ENCODE peak calls at places on chromosomes 5 and 9, in seven cellular contexts. P is IMR-90, U is lung, T is tibial nerve, V is neural progenitor cell, E is right lobe of liver, M is adrenal gland. F is an unnamed sample.

GRCh38 chr5:149035282-149035882 is 27.5 kb downstream of the SH3TC2 start:
- DNase-seq in P (peak; percentile 83), U (peak; percentile 77), T (peak; percentile 76), V (peak; percentile 77), E (peak; percentile 69), M (peak; percentile 66), F (peak; percentile 81)

GRCh38 chr9:137757613-137758029 is 120.0 kb upstream of the CACNA1B start:
- DNase-seq in P (peak; percentile 86), U (no peak), T (no peak), V (no peak), E (no peak), M (no peak), F (no peak)

GRCh38 chr9:33425128-33425533 is 22.3 kb downstream of the AQP3 start:
- DNase-seq in P (no peak), U (no peak), T (no peak), V (no peak), E (no peak), M (no peak), F (no peak)

GRCh38 chr9:27377147-27377807 is 80.3 kb upstream of the EQTN start:
- DNase-seq in P (no peak), U (no peak), T (no peak), V (no peak), E (no peak), M (no peak), F (no peak)

GRCh38 chr5:5403736-5404135 is 18.7 kb upstream of the ICE1 start:
- DNase-seq in P (no peak), U (no peak), T (no peak), V (no peak), E (no peak), M (no peak), F (no peak)

GRCh38 chr5:10457682-10458574 is 16.2 kb downstream of the ROPN1L start:
- DNase-seq in P (no peak), U (no peak), T (no peak), V (peak; percentile 49), E (peak; percentile 38), M (no peak), F (no peak)

GRCh38 chr5:81269751-81270686 is 31.4 kb upstream of the ZCCHC9 start:
- DNase-seq in P (no peak), U (no peak), T (no peak), V (peak; percentile 59), E (no peak), M (no peak), F (no peak)

GRCh38 chr9:119227422-119227821 is 141.8 kb downstream of the BRINP1 start:
- DNase-seq in P (no peak), U (no peak), T (no peak), V (no peak), E (no peak), M (no peak), F (no peak)

GRCh38 chr9:113523421-113524141 is 60.1 kb downstream of the RGS3 start:
- DNase-seq in P (no peak), U (peak; percentile 60), T (no peak), V (no peak), E (peak; percentile 50), M (peak; percentile 53), F (no peak)

GRCh38 chr5:87398981-87399616 is 13.6 kb downstream of the CCNH start:
- DNase-seq in P (no peak), U (no peak), T (no peak), V (no peak), E (no peak), M (no peak), F (no peak)

GRCh38 chr9:35232867-35233544 is 71.2 kb downstream of the UNC13B start:
- DNase-seq in P (no peak), U (no peak), T (no peak), V (no peak), E (no peak), M (no peak), F (no peak)

GRCh38 chr5:54254482-54255198 is 55.7 kb downstream of the ARL15 start:
- DNase-seq in P (no peak), U (no peak), T (no peak), V (peak; percentile 8), E (peak; percentile 24), M (peak; percentile 32), F (no peak)

GRCh38 chr5:115435776-115436712 is 108.5 kb downstream of the FEM1C start:
- DNase-seq in P (peak; percentile 50), U (no peak), T (no peak), V (no peak), E (no peak), M (no peak), F (no peak)

GRCh38 chr5:149654893-149655505 is 73.7 kb downstream of the ARHGEF37 start:
- DNase-seq in P (no peak), U (no peak), T (no peak), V (no peak), E (no peak), M (no peak), F (no peak)

GRCh38 chr5:77773734-77774280 is 2.3 kb downstream of the TBCA start:
- DNase-seq in P (no peak), U (no peak), T (no peak), V (peak; percentile 53), E (no peak), M (no peak), F (no peak)

GRCh38 chr5:74641778-74642542 is 1.4 kb upstream of the ENC1 start:
- DNase-seq in P (peak; percentile 87), U (peak; percentile 51), T (peak; percentile 59), V (peak; percentile 55), E (peak; percentile 41), M (peak; percentile 46), F (peak; percentile 65)

GRCh38 chr9:97986466-97986865 is 3.3 kb downstream of the ANP32B start:
- DNase-seq in P (no peak), U (no peak), T (no peak), V (no peak), E (no peak), M (no peak), F (no peak)

GRCh38 chr9:122806661-122807060 is 6.7 kb downstream of the OR1K1 start:
- DNase-seq in P (no peak), U (no peak), T (no peak), V (no peak), E (no peak), M (no peak), F (no peak)

GRCh38 chr5:76402880-76403712 is at the start of gene IQGAP2:
- DNase-seq in P (peak; percentile 34), U (peak; percentile 72), T (peak; percentile 42), V (peak; percentile 87), E (peak; percentile 89), M (peak; percentile 75), F (peak; percentile 91)
- H3K4me1 ChIP-seq in P (no peaks in the 10 kb centered on the region), U (no peaks in the 10 kb centered on the region), T (peaks cover 3% of the 10 kb centered on the region), V (peaks cover 10% of the 10 kb centered on the region), E (no peaks in the 10 kb centered on the region), M (peaks cover 37% of the 10 kb centered on the region), F (peaks cover 27% of the 10 kb centered on the region)

GRCh38 chr5:151066920-151067319 is 13.9 kb downstream of the TNIP1 start:
- DNase-seq in P (no peak), U (no peak), T (no peak), V (no peak), E (no peak), M (no peak), F (no peak)

GRCh38 chr5:151065609-151066008 is 15.2 kb downstream of the TNIP1 start:
- DNase-seq in P (no peak), U (no peak), T (no peak), V (no peak), E (no peak), M (no peak), F (no peak)

GRCh38 chr5:151063590-151063989 is 17.2 kb downstream of the TNIP1 start:
- DNase-seq in P (no peak), U (no peak), T (no peak), V (no peak), E (no peak), M (peak; percentile 58), F (no peak)

GRCh38 chr5:151063136-151063544 is 17.7 kb downstream of the TNIP1 start:
- DNase-seq in P (peak; percentile 87), U (no peak), T (peak; percentile 50), V (no peak), E (no peak), M (peak; percentile 91), F (no peak)

DNA sequence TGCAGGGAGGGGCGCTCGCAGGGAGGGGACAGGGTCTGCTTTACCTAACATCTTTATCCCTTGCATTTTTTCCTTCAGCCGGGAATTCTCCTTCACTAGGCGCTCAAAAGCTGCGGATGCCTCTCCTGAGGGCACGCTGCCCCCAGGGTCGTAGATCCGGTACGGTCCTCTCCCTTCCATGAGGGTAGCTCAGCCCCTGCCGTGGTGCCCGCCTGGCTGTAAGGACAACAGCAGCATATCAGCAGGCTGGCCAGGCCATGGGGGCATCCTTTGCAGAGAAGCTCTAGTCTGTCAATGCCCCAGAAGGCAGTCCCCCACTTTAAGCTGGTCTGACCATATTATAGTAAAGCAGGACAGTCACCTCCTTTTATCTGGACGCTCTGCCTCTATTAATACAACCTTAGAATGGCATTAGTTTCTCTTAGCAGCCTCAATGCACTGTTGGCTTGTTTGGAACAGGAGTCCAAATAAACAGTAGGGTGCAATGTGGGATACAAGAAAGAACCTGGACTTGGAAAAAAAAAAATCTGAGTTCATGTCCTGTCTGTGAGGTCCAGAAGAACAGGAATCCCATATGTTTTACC is 15.8 kb downstream of the TNIP1 start:
- DNase-seq in P (no peak), U (no peak), T (no peak), V (no peak), E (no peak), M (no peak), F (no peak)
- H3K4me1 ChIP-seq in P (peaks cover 40% of the 10 kb centered on the region), U (peaks cover 71% of the 10 kb centered on the region), T (peaks cover 64% of the 10 kb centered on the region), V (no peaks in the 10 kb centered on the region), E (peaks cover 11% of the 10 kb centered on the region), M (peaks cover 70% of the 10 kb centered on the region), F (peaks cover 9% of the 10 kb centered on the region)

GRCh38 chr5:132458651-132459030 is 31.9 kb downstream of the IRF1 start:
- DNase-seq in P (peak; percentile 75), U (no peak), T (no peak), V (no peak), E (no peak), M (no peak), F (no peak)

GRCh38 chr5:132457371-132458225 is 33.0 kb downstream of the IRF1 start:
- DNase-seq in P (peak; percentile 89), U (no peak), T (peak; percentile 50), V (no peak), E (no peak), M (peak; percentile 35), F (no peak)

GRCh38 chr5:132459031-132459982 is 31.3 kb downstream of the IRF1 start:
- DNase-seq in P (peak; percentile 75), U (peak; percentile 48), T (no peak), V (no peak), E (no peak), M (peak; percentile 25), F (no peak)

GRCh38 chr5:132456553-132457361 is 33.8 kb downstream of the IRF1 start:
- DNase-seq in P (no peak), U (peak; percentile 66), T (peak; percentile 60), V (no peak), E (peak; percentile 76), M (peak; percentile 73), F (peak; percentile 64)

DNA sequence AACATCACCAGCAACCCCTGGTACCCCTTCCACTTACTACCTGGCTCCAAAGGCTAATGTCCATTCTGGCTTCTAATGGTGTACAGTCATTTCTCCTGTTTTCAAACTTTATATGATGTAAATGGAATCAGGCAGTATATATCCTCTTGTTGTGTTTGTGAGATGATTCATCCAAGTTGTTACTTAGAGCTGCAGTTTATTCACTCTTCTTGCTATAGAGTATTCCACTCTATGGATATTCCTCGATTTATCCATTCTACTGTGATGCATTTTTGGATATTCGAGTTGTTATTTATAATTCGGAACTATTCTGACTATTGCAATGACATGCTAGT is 32.4 kb downstream of the IRF1 start:
- DNase-seq in P (peak; percentile 68), U (no peak), T (no peak), V (no peak), E (no peak), M (no peak), F (no peak)
- H3K4me1 ChIP-seq in P (peaks cover 29% of the 10 kb centered on the region), U (peaks cover 42% of the 10 kb centered on the region), T (peaks cover 68% of the 10 kb centered on the region), V (peaks cover 8% of the 10 kb centered on the region), E (peaks cover 8% of the 10 kb centered on the region), M (peaks cover 52% of the 10 kb centered on the region), F (peaks cover 25% of the 10 kb centered on the region)

GRCh38 chr9:84339951-84340350 is 607 bp downstream of the SLC28A3 start:
- DNase-seq in P (no peak), U (no peak), T (no peak), V (peak; percentile 41), E (no peak), M (no peak), F (no peak)
- H3K4me1 ChIP-seq in P (no peaks in the 10 kb centered on the region), U (no peaks in the 10 kb centered on the region), T (no peaks in the 10 kb centered on the region), V (peaks cover 9% of the 10 kb centered on the region), E (no peaks in the 10 kb centered on the region), M (no peaks in the 10 kb centered on the region), F (no peaks in the 10 kb centered on the region)